ENCODE peak calls at places on chromosomes 16 and 17, in five cellular contexts. One of them, this sample, is unnamed.

GRCh38 chr16:10896165-10896564 is 19.2 kb downstream of the CIITA start:
- DNase-seq in H1: no peak
- DNase-seq in IMR-90: no peak
- DNase-seq in H9: no peak
- DNase-seq in mesenchymal stem cell: no peak
- DNase-seq in this sample: no peak

GRCh38 chr17:28946239-28946638 is 5.1 kb downstream of the PHF12 start:
- DNase-seq in H1: no peak
- DNase-seq in IMR-90: peak; percentile 78
- DNase-seq in H9: no peak
- DNase-seq in mesenchymal stem cell: peak; percentile 67
- DNase-seq in this sample: no peak

GRCh38 chr16:75377971-75378386 is 55.3 kb downstream of the CFDP1 start:
- DNase-seq in H1: no peak
- DNase-seq in IMR-90: peak; percentile 97
- DNase-seq in H9: peak; percentile 39
- DNase-seq in mesenchymal stem cell: peak; percentile 97
- DNase-seq in this sample: peak; percentile 83

GRCh38 chr17:77726549-77726957 is 231.9 kb upstream of the TNRC6C start:
- DNase-seq in H1: peak; percentile 41
- DNase-seq in IMR-90: no peak
- DNase-seq in H9: peak; percentile 18
- DNase-seq in mesenchymal stem cell: no peak
- DNase-seq in this sample: no peak

GRCh38 chr17:45394913-45395568 is 37.6 kb downstream of the ARHGAP27 start:
- DNase-seq in H1: peak; percentile 88
- DNase-seq in IMR-90: peak; percentile 90
- DNase-seq in H9: peak; percentile 95
- DNase-seq in mesenchymal stem cell: peak; percentile 81
- DNase-seq in this sample: peak; percentile 95

GRCh38 chr16:1759511-1759910 is 11.8 kb downstream of the NME3 start:
- DNase-seq in H1: no peak
- DNase-seq in IMR-90: no peak
- DNase-seq in H9: no peak
- DNase-seq in mesenchymal stem cell: no peak
- DNase-seq in this sample: no peak

GRCh38 chr17:78883090-78883532 is 19.9 kb downstream of the CEP295NL start:
- DNase-seq in H1: no peak
- DNase-seq in IMR-90: peak; percentile 75
- DNase-seq in H9: no peak
- DNase-seq in mesenchymal stem cell: peak; percentile 88
- DNase-seq in this sample: peak; percentile 86

GRCh38 chr17:44589316-44590071 is 32.2 kb downstream of the FZD2 start:
- DNase-seq in H1: no peak
- DNase-seq in IMR-90: peak; percentile 35
- DNase-seq in H9: no peak
- DNase-seq in mesenchymal stem cell: peak; percentile 35
- DNase-seq in this sample: no peak

GRCh38 chr17:40485851-40486512 is 15.4 kb downstream of the TNS4 start:
- DNase-seq in H1: no peak
- DNase-seq in IMR-90: peak; percentile 100
- DNase-seq in H9: no peak
- DNase-seq in mesenchymal stem cell: peak; percentile 100
- DNase-seq in this sample: peak; percentile 80

GRCh38 chr16:3467920-3468319 is 24.4 kb downstream of the NAA60 start:
- DNase-seq in H1: no peak
- DNase-seq in IMR-90: peak; percentile 69
- DNase-seq in H9: no peak
- DNase-seq in mesenchymal stem cell: peak; percentile 74
- DNase-seq in this sample: peak; percentile 28

GRCh38 chr17:63842173-63842539 is 329 bp downstream of the SMARCD2 start:
- DNase-seq in H1: peak; percentile 63
- DNase-seq in IMR-90: no peak
- DNase-seq in H9: no peak
- DNase-seq in mesenchymal stem cell: peak; percentile 46
- DNase-seq in this sample: peak; percentile 51

GRCh38 chr17:60863892-60864673 is 186.4 kb downstream of the BCAS3 start:
- DNase-seq in H1: no peak
- DNase-seq in IMR-90: peak; percentile 9
- DNase-seq in H9: no peak
- DNase-seq in mesenchymal stem cell: peak; percentile 6
- DNase-seq in this sample: peak; percentile 2

GRCh38 chr17:82875418-82875856 is 35.6 kb upstream of the ZNF750 start:
- DNase-seq in H1: peak; percentile 71
- DNase-seq in IMR-90: no peak
- DNase-seq in H9: peak; percentile 81
- DNase-seq in mesenchymal stem cell: no peak
- DNase-seq in this sample: peak; percentile 77

GRCh38 chr17:41150026-41150425 is 401 bp upstream of the KRTAP4-5 start:
- DNase-seq in H1: no peak
- DNase-seq in IMR-90: no peak
- DNase-seq in H9: no peak
- DNase-seq in mesenchymal stem cell: no peak
- DNase-seq in this sample: no peak

GRCh38 chr16:2926660-2927646 is 15.2 kb downstream of the FLYWCH1 start:
- DNase-seq in H1: peak; percentile 93
- DNase-seq in IMR-90: peak; percentile 80
- DNase-seq in H9: peak; percentile 87
- DNase-seq in mesenchymal stem cell: peak; percentile 87
- DNase-seq in this sample: peak; percentile 93

GRCh38 chr16:2524339-2524938 is 4.3 kb downstream of the AMDHD2 start:
- DNase-seq in H1: no peak
- DNase-seq in IMR-90: no peak
- DNase-seq in H9: peak; percentile 32
- DNase-seq in mesenchymal stem cell: no peak
- DNase-seq in this sample: no peak

GRCh38 chr17:2266045-2266864 is 37.3 kb downstream of the SMG6 start:
- DNase-seq in H1: no peak
- DNase-seq in IMR-90: no peak
- DNase-seq in H9: no peak
- DNase-seq in mesenchymal stem cell: peak; percentile 44
- DNase-seq in this sample: no peak

GRCh38 chr16:19203374-19203966 is 35.4 kb downstream of the SYT17 start:
- DNase-seq in H1: no peak
- DNase-seq in IMR-90: no peak
- DNase-seq in H9: no peak
- DNase-seq in mesenchymal stem cell: peak; percentile 15
- DNase-seq in this sample: no peak

GRCh38 chr17:40556884-40557414 is 8.3 kb downstream of the CCR7 start:
- DNase-seq in H1: no peak
- DNase-seq in IMR-90: no peak
- DNase-seq in H9: peak; percentile 31
- DNase-seq in mesenchymal stem cell: peak; percentile 39
- DNase-seq in this sample: no peak

GRCh38 chr16:48081656-48082055 is 74.1 kb downstream of the ABCC12 start:
- DNase-seq in H1: no peak
- DNase-seq in IMR-90: peak; percentile 90
- DNase-seq in H9: no peak
- DNase-seq in mesenchymal stem cell: peak; percentile 66
- DNase-seq in this sample: no peak

GRCh38 chr17:7562208-7562605 is 488 bp downstream of the SENP3 start:
- DNase-seq in H1: no peak
- DNase-seq in IMR-90: no peak
- DNase-seq in H9: no peak
- DNase-seq in mesenchymal stem cell: no peak
- DNase-seq in this sample: no peak

GRCh38 chr17:66353937-66354401 is 51.6 kb downstream of the PRKCA start:
- DNase-seq in H1: no peak
- DNase-seq in IMR-90: peak; percentile 76
- DNase-seq in H9: no peak
- DNase-seq in mesenchymal stem cell: no peak
- DNase-seq in this sample: no peak

GRCh38 chr17:48144976-48145798 is 37.6 kb downstream of the SNX11 start:
- DNase-seq in H1: no peak
- DNase-seq in IMR-90: no peak
- DNase-seq in H9: no peak
- DNase-seq in mesenchymal stem cell: no peak
- DNase-seq in this sample: no peak

GRCh38 chr16:6484121-6484520 is 848.5 kb upstream of the RBFOX1 start:
- DNase-seq in H1: no peak
- DNase-seq in IMR-90: no peak
- DNase-seq in H9: no peak
- DNase-seq in mesenchymal stem cell: no peak
- DNase-seq in this sample: no peak

GRCh38 chr16:87956771-87957279 is 5.6 kb downstream of the BANP start:
- DNase-seq in H1: no peak
- DNase-seq in IMR-90: peak; percentile 85
- DNase-seq in H9: no peak
- DNase-seq in mesenchymal stem cell: peak; percentile 68
- DNase-seq in this sample: peak; percentile 54

GRCh38 chr17:78342438-78343098 is 17.3 kb downstream of the SOCS3 start:
- DNase-seq in H1: no peak
- DNase-seq in IMR-90: peak; percentile 88
- DNase-seq in H9: peak; percentile 59
- DNase-seq in mesenchymal stem cell: peak; percentile 85
- DNase-seq in this sample: peak; percentile 72

GRCh38 chr16:14579266-14579665 is 50.8 kb downstream of the PARN start:
- DNase-seq in H1: no peak
- DNase-seq in IMR-90: no peak
- DNase-seq in H9: no peak
- DNase-seq in mesenchymal stem cell: no peak
- DNase-seq in this sample: no peak

GRCh38 chr17:55144518-55144917 is 120.2 kb upstream of the HLF start:
- DNase-seq in H1: no peak
- DNase-seq in IMR-90: no peak
- DNase-seq in H9: no peak
- DNase-seq in mesenchymal stem cell: no peak
- DNase-seq in this sample: no peak

GRCh38 chr17:9206989-9207317 is 185.6 kb downstream of the NTN1 start:
- DNase-seq in H1: no peak
- DNase-seq in IMR-90: no peak
- DNase-seq in H9: no peak
- DNase-seq in mesenchymal stem cell: no peak
- DNase-seq in this sample: no peak

GRCh38 chr17:33234930-33235685 is 58.0 kb downstream of the ASIC2 start:
- DNase-seq in H1: no peak
- DNase-seq in IMR-90: peak; percentile 97
- DNase-seq in H9: no peak
- DNase-seq in mesenchymal stem cell: peak; percentile 83
- DNase-seq in this sample: no peak

GRCh38 chr17:81518785-81519283 is 6.2 kb upstream of the ACTG1 start:
- DNase-seq in H1: no peak
- DNase-seq in IMR-90: no peak
- DNase-seq in H9: no peak
- DNase-seq in mesenchymal stem cell: no peak
- DNase-seq in this sample: peak; percentile 61

GRCh38 chr17:81519284-81520020 is 6.9 kb upstream of the ACTG1 start:
- DNase-seq in H1: peak; percentile 69
- DNase-seq in IMR-90: no peak
- DNase-seq in H9: peak; percentile 82
- DNase-seq in mesenchymal stem cell: no peak
- DNase-seq in this sample: peak; percentile 75

GRCh38 chr17:81518113-81518784 is 5.7 kb upstream of the ACTG1 start:
- DNase-seq in H1: peak; percentile 58
- DNase-seq in IMR-90: no peak
- DNase-seq in H9: peak; percentile 73
- DNase-seq in mesenchymal stem cell: peak; percentile 51
- DNase-seq in this sample: peak; percentile 64

GRCh38 chr17:81522491-81523125 is 5.6 kb upstream of the FSCN2 start:
- DNase-seq in H1: no peak
- DNase-seq in IMR-90: no peak
- DNase-seq in H9: no peak
- DNase-seq in mesenchymal stem cell: no peak
- DNase-seq in this sample: no peak

DNA sequence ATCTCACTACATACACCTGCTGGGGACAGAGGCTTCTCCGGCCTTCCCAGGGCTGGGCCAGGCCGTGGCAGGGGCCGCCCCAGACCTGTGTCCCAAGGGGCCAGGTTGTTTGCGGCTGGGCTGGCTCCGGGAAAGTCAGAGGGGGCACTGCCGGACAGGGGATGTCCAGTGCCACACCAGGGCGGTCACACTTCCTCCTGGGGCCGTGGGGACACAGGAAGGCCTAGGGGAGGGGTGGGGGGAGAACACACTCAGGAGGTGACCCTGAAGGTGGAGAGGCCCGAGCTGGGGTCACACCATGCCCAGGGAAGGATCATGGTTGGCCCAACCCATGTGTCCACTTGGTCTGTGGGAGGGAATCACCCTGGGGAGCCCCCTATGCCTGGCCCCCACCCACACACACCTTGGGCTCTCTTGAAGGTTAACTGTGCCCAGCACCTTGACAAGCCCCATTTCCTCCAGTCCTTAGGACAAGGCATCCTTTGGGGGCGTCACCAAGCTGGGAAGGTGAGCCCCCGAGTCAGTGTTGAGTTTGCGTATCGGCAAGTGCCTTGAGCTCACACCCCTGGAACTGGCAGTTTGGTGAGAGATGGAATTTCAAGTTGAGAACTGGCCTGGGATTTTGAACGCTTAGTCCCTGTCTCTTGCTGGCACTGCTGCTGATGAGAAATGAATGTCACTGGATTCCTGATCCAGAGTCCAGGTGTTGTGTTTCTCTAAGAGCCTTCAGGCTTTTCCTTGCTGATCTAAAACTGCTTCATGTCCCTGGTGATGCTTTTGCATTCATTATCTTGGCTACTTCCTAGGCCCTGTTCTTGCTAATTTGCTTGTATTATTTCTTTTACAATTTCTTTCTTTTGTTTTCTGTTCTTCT is 7.7 kb upstream of the ACTG1 start:
- DNase-seq in H1: no peak
- DNase-seq in IMR-90: no peak
- DNase-seq in H9: no peak
- DNase-seq in mesenchymal stem cell: no peak
- DNase-seq in this sample: no peak
- H2BK15ac ChIP-seq in H1: peak overlapping the region; percentile 72
- H2BK15ac ChIP-seq in IMR-90: no peak overlapping the region
- H2BK15ac ChIP-seq in H9: no peak overlapping the region
- H2BK15ac ChIP-seq in mesenchymal stem cell: no peak overlapping the region
- H2BK15ac ChIP-seq in this sample: no peak overlapping the region

GRCh38 chr16:519841-520687 is 7.4 kb upstream of the CAPN15 start:
- DNase-seq in H1: no peak
- DNase-seq in IMR-90: no peak
- DNase-seq in H9: no peak
- DNase-seq in mesenchymal stem cell: no peak
- DNase-seq in this sample: no peak
- H2BK5ac ChIP-seq in H1: no peak overlapping the region
- H2BK5ac ChIP-seq in IMR-90: no peak overlapping the region
- H2BK5ac ChIP-seq in H9: no peak overlapping the region
- H2BK5ac ChIP-seq in mesenchymal stem cell: no peak overlapping the region
- H2BK5ac ChIP-seq in this sample: no peak overlapping the region

GRCh38 chr16:21599158-21599993 is at the start of gene METTL9:
- DNase-seq in H1: peak; percentile 94
- DNase-seq in IMR-90: peak; percentile 93
- DNase-seq in H9: peak; percentile 94
- DNase-seq in mesenchymal stem cell: peak; percentile 95
- DNase-seq in this sample: peak; percentile 97
- H2BK15ac ChIP-seq in H1: no peak within 1 kb of the TSS
- H2BK15ac ChIP-seq in IMR-90: no peak within 1 kb of the TSS
- H2BK15ac ChIP-seq in H9: no peak within 1 kb of the TSS
- H2BK15ac ChIP-seq in mesenchymal stem cell: peak within 1 kb of the TSS; percentile 97
- H2BK15ac ChIP-seq in this sample: no peak within 1 kb of the TSS

DNA sequence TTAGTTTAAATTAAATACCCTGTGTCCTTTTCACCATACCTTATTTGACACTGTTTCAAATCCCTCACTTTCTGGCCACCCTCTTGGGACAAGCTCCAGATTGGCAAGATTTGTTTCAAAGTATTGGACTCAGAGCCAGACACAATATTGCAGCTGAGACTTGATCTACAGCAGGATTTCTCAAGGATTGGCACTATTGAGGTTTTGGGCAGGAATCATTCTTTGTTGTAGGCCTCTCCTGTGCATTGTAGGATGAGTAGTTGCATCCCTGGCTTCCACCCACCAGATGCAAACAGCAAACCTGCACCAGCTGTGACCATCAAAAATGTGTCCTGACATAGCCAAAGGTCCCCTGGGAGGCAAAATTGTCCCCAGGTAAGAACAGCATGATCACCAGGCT is 181.2 kb downstream of the CHD9NB start:
- DNase-seq in H1: no peak
- DNase-seq in IMR-90: no peak
- DNase-seq in H9: no peak
- DNase-seq in mesenchymal stem cell: no peak
- DNase-seq in this sample: no peak
- H2BK5ac ChIP-seq in H1: no peak overlapping the region
- H2BK5ac ChIP-seq in IMR-90: no peak overlapping the region
- H2BK5ac ChIP-seq in H9: no peak overlapping the region
- H2BK5ac ChIP-seq in mesenchymal stem cell: no peak overlapping the region
- H2BK5ac ChIP-seq in this sample: no peak overlapping the region

This sample was measured in mesendoderm.